ENCODE peak calls at places on chromosome 18, in seven cellular contexts. M, G, C, O, X, S and J are unnamed samples.

GRCh38 chr18:49723648-49724180 is 89.6 kb downstream of the ACAA2 start:
- DNase-seq in X (peak; percentile 31), S (no peak), M (peak; percentile 51), C (peak; percentile 80), O (peak; percentile 79), G (no peak), J (peak; percentile 43)

GRCh38 chr18:34866739-34867138 is 156.6 kb downstream of the DTNA start:
- DNase-seq in O (no peak), C (no peak), X (no peak), S (no peak), M (peak; percentile 30), G (no peak), J (no peak)

GRCh38 chr18:8601277-8602032 is 7.8 kb upstream of the RAB12 start:
- DNase-seq in G (no peak), O (no peak), S (no peak), X (no peak), M (no peak), C (no peak), J (peak; percentile 87)

GRCh38 chr18:33212363-33212762 is 228.2 kb downstream of the CCDC178 start:
- DNase-seq in M (no peak), S (no peak), O (no peak), G (no peak), X (no peak), C (no peak), J (no peak)

GRCh38 chr18:27793013-27793412 is 383.9 kb downstream of the CDH2 start:
- DNase-seq in X (no peak), C (no peak), G (no peak), O (no peak), M (no peak), S (no peak), J (no peak)

GRCh38 chr18:32707586-32707985 is 65.2 kb downstream of the KLHL14 start:
- DNase-seq in G (no peak), C (no peak), X (no peak), O (no peak), S (no peak), M (no peak), J (no peak)

GRCh38 chr18:56510108-56510507 is 128.3 kb downstream of the TXNL1 start:
- DNase-seq in G (no peak), O (no peak), C (no peak), S (no peak), M (no peak), X (no peak), J (no peak)

GRCh38 chr18:46502444-46502843 is 154.6 kb downstream of the LOXHD1 start:
- DNase-seq in C (no peak), O (no peak), S (peak; percentile 65), G (peak; percentile 13), M (peak; percentile 3), X (no peak), J (no peak)

GRCh38 chr18:77054606-77055428 is 77.8 kb downstream of the MBP start:
- DNase-seq in O (no peak), G (peak; percentile 32), S (no peak), M (peak; percentile 93), C (peak; percentile 87), X (peak; percentile 82), J (peak; percentile 80)

GRCh38 chr18:30712383-30712782 is 330.2 kb downstream of the DSC3 start:
- DNase-seq in S (no peak), C (no peak), G (no peak), M (no peak), X (no peak), O (no peak), J (peak; percentile 9)

GRCh38 chr18:80182855-80183254 is 64.5 kb downstream of the PARD6G start:
- DNase-seq in O (no peak), G (no peak), M (no peak), C (no peak), S (no peak), X (no peak), J (no peak)

GRCh38 chr18:50507120-50507590 is 52.7 kb upstream of the MAPK4 start:
- DNase-seq in X (peak; percentile 12), O (no peak), C (peak; percentile 13), S (peak; percentile 77), M (no peak), G (peak; percentile 49), J (no peak)

GRCh38 chr18:51427012-51427411 is 229.5 kb upstream of the MEX3C start:
- DNase-seq in X (no peak), C (no peak), O (no peak), G (no peak), S (no peak), M (no peak), J (no peak)

GRCh38 chr18:34661464-34662087 is 48.5 kb upstream of the DTNA start:
- DNase-seq in M (peak; percentile 51), G (peak; percentile 51), C (peak; percentile 48), X (peak; percentile 29), O (peak; percentile 33), S (no peak), J (no peak)

GRCh38 chr18:54284967-54285785 is 15.9 kb downstream of the POLI start:
- DNase-seq in O (no peak), X (no peak), S (no peak), G (peak; percentile 6), M (peak; percentile 75), C (no peak), J (peak; percentile 97)

GRCh38 chr18:10135302-10135926 is 221.6 kb downstream of the VAPA start:
- DNase-seq in X (no peak), S (no peak), O (no peak), M (no peak), G (no peak), C (no peak), J (no peak)

GRCh38 chr18:51266736-51267135 is 69.3 kb upstream of the MEX3C start:
- DNase-seq in M (no peak), O (no peak), X (no peak), S (no peak), G (no peak), C (no peak), J (no peak)

GRCh38 chr18:63002305-63002704 is 287.0 kb downstream of the PHLPP1 start:
- DNase-seq in C (no peak), S (no peak), G (no peak), X (no peak), O (no peak), M (no peak), J (no peak)

GRCh38 chr18:46632401-46633089 is 24.5 kb downstream of the LOXHD1 start:
- DNase-seq in C (no peak), X (peak; percentile 36), M (peak; percentile 17), S (peak; percentile 23), G (no peak), O (peak; percentile 53), J (no peak)

GRCh38 chr18:33924576-33924975 is 300.1 kb downstream of the NOL4 start:
- DNase-seq in M (no peak), O (no peak), C (no peak), S (no peak), G (no peak), X (no peak), J (no peak)

GRCh38 chr18:48983793-48984437 is 33.1 kb upstream of the SMAD7 start:
- DNase-seq in O (no peak), C (peak; percentile 63), M (peak; percentile 18), X (no peak), S (no peak), G (no peak), J (no peak)

GRCh38 chr18:43484710-43485109 is 207.4 kb upstream of the SYT4 start:
- DNase-seq in G (no peak), S (no peak), C (peak; percentile 5), X (no peak), O (no peak), M (no peak), J (no peak)

GRCh38 chr18:43486462-43486861 is 209.2 kb upstream of the SYT4 start:
- DNase-seq in O (peak; percentile 1), C (no peak), X (peak; percentile 44), G (no peak), M (no peak), S (peak; percentile 52), J (no peak)

GRCh38 chr18:43482136-43482535 is 204.8 kb upstream of the SYT4 start:
- DNase-seq in O (no peak), S (no peak), G (no peak), X (no peak), M (no peak), C (no peak), J (no peak)

GRCh38 chr18:43482600-43482999 is 205.3 kb upstream of the SYT4 start:
- DNase-seq in G (no peak), C (no peak), M (no peak), O (no peak), S (no peak), X (no peak), J (no peak)

GRCh38 chr18:43485565-43485964 is 208.3 kb upstream of the SYT4 start:
- DNase-seq in M (no peak), S (no peak), O (no peak), X (no peak), C (no peak), G (no peak), J (no peak)
- TF ChIP-seq CEBPB in M (no peak), S (no peak), O (no peak), X (no peak), C (no peak), G (no peak), J (no peak)

DNA sequence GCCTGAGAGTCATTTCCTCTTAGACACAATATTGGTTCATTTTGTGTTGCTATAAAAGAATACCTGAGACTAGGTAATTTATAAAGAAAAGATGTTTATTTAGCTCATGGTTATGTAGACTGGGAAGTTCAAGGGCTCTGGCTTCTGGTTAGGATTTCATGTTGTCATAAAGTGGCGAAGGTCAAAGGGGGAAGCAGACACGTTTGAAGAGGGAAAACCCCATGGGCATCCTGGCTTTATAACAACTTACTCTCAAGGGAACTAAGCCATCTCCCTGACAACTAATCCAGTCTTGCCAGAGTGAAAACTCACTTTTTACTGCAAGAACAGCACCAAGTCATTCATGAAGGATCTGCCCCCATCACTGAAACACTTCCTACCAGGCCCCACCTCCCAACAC is 89.7 kb upstream of the RNF152 start:
- DNase-seq in G (no peak), M (no peak), C (no peak), X (no peak), S (no peak), O (no peak), J (no peak)
- TF ChIP-seq CEBPB in G (no peak), M (no peak), C (no peak), X (no peak), S (no peak), O (no peak), J (no peak)

DNA sequence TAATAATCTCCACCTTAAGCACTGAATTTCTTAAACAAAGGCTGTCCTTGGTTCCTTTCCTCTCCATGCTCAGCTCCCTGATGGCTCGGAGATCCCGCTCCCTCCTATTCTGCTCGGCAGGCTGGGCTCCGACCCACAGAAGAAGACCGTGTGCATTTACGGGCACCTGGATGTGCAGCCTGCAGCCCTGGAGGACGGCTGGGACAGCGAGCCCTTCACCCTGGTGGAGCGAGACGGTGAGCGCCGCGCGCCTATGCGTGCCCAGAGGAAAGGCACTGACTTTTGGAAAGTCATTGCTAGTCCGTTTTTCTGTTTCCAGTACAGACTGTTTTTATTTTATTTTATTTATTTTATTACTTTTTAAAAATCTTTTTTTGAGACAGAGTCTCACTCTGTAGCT is 9.6 kb downstream of the CNDP2 start:
- DNase-seq in C (no peak), O (no peak), G (no peak), S (no peak), M (no peak), X (no peak), J (no peak)
- TF ChIP-seq CEBPB in C (no peak), O (no peak), G (no peak), S (no peak), M (no peak), X (no peak), J (no peak)

DNA sequence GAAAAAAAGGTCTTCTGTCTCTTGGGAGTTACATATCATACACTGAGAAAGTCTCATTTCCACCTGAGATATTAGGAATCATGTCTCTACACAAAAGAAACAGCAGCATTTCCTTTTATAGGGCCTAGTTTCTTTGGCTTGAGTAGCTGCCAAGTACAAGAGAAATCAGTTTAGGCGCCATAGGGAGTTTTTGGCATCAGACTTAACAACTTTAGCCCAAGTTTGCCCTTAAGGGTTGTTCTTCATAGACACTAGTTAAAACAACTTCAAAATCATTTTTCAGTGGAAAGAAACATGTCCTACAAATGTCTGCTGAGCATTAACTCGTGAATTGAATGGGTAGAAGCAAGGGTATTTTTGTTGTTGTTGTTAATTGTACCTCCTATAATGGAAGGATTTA is 587.0 kb upstream of the DSEL start:
- DNase-seq in G (no peak), X (no peak), S (no peak), C (no peak), O (no peak), M (no peak), J (no peak)
- TF ChIP-seq CEBPB in G (no peak), X (no peak), S (no peak), C (no peak), O (no peak), M (no peak), J (no peak)